ENCODE peak calls at places on chromosomes 16 and 17, in six cellular contexts. One of them, this sample, is unnamed.

GRCh38 chr16:57998484-57998883 is 2.0 kb downstream of the ZNF319 start:
- DNase-seq in endodermal cell: peak
- DNase-seq in transverse colon: peak
- DNase-seq in AG04449: no peak
- DNase-seq in K562: peak
- DNase-seq in thoracic aorta: no peak
- DNase-seq in this sample: no peak

GRCh38 chr17:62808576-62808970 is 459 bp upstream of the MARCHF10 start:
- DNase-seq in thoracic aorta: no peak
- DNase-seq in transverse colon: no peak
- DNase-seq in AG04449: no peak
- DNase-seq in endodermal cell: no peak
- DNase-seq in K562: no peak
- DNase-seq in this sample: no peak

GRCh38 chr16:19822534-19822933 is 62.1 kb downstream of the GPRC5B start:
- DNase-seq in transverse colon: no peak
- DNase-seq in K562: no peak
- DNase-seq in AG04449: peak
- DNase-seq in thoracic aorta: no peak
- DNase-seq in endodermal cell: no peak
- DNase-seq in this sample: no peak

GRCh38 chr17:57120814-57121213 is 35.8 kb downstream of the AKAP1 start:
- DNase-seq in endodermal cell: no peak
- DNase-seq in thoracic aorta: no peak
- DNase-seq in AG04449: no peak
- DNase-seq in transverse colon: no peak
- DNase-seq in K562: no peak
- DNase-seq in this sample: no peak

GRCh38 chr17:76452102-76452645 is 778 bp downstream of the UBE2O start:
- DNase-seq in endodermal cell: no peak
- DNase-seq in thoracic aorta: no peak
- DNase-seq in AG04449: no peak
- DNase-seq in transverse colon: peak
- DNase-seq in K562: no peak
- DNase-seq in this sample: no peak

GRCh38 chr16:68408428-68408827 is 39.9 kb downstream of the SMPD3 start:
- DNase-seq in endodermal cell: no peak
- DNase-seq in K562: no peak
- DNase-seq in thoracic aorta: no peak
- DNase-seq in transverse colon: no peak
- DNase-seq in AG04449: no peak
- DNase-seq in this sample: no peak

GRCh38 chr17:67322039-67322787 is 44.2 kb downstream of the PSMD12 start:
- DNase-seq in endodermal cell: peak
- DNase-seq in transverse colon: no peak
- DNase-seq in K562: no peak
- DNase-seq in AG04449: no peak
- DNase-seq in thoracic aorta: no peak
- DNase-seq in this sample: no peak

GRCh38 chr17:58006563-58006923 is 503 bp downstream of the SRSF1 start:
- DNase-seq in transverse colon: peak
- DNase-seq in thoracic aorta: peak
- DNase-seq in endodermal cell: peak
- DNase-seq in AG04449: no peak
- DNase-seq in K562: peak
- DNase-seq in this sample: peak

GRCh38 chr17:59651346-59651745 is 31.7 kb downstream of the CLTC start:
- DNase-seq in thoracic aorta: no peak
- DNase-seq in endodermal cell: no peak
- DNase-seq in transverse colon: no peak
- DNase-seq in AG04449: no peak
- DNase-seq in K562: no peak
- DNase-seq in this sample: no peak

DNA sequence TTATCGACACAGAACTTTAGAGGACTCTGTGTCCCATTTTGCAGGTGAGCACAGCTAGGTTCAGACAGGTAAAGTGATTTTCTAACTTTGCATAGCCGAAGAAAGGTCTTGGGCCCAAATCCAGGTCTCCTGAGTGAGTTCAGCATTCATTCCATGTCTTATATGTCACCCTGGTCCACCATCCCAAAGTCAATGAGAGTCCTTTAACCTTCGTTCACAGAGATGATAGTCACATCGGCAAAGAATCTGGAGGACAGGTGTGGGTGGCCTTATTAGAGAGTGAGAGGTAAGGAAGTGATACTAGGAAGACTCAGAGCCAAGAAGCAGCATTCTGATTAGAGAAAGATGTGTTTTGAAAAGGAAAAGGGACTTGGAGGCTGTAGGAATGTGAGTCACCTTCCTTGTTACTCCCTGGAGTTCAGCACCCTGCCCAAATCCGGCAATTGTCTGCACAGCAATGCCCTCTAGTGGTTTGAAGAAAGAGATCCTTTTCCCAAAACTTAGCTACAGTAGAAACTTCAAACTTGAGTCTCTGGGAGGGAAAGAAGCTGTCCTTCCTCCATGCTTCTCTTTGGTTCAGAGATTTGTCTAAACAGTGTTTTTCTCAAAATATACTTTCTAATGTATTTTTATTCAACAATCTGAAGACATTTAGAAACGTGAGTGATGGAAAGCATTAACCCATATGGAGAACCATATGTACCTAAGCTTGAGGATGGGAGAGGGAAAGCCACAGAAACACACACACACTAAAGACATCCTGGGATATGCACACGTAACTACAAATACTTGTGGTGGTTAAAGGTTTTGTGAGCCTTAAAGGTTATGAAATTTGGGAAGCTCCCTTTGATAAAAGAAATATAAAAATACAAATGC is 96.4 kb upstream of the SHISA6 start:
- DNase-seq in thoracic aorta: no peak
- DNase-seq in K562: peak
- DNase-seq in transverse colon: peak
- DNase-seq in AG04449: no peak
- DNase-seq in endodermal cell: peak
- DNase-seq in this sample: no peak
- TF ChIP-seq CTCF in thoracic aorta: peak
- TF ChIP-seq CTCF in K562: peak
- TF ChIP-seq CTCF in transverse colon: peak
- TF ChIP-seq CTCF in AG04449: no peak
- TF ChIP-seq CTCF in endodermal cell: peak
- TF ChIP-seq CTCF in this sample: peak

DNA sequence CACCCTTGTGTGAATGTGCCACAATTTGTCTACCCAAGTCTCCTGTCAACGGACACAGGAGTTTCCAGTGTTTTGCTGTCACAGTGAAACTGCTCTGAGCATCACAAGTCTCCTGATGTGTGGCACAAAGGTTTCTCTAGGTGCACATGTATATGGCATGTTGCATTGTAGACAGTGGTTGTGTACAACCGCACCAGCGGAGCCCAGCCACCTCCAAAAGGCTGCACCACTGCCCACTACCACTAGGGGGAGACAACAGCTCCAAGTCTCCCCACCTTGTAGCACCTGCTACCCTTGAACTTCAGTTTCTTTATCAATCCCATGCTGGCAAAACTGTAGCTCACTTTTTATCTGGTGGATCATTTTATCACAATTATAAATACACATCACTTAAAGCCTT is 95.5 kb upstream of the ZNF469 start:
- DNase-seq in transverse colon: no peak
- DNase-seq in thoracic aorta: no peak
- DNase-seq in endodermal cell: peak
- DNase-seq in AG04449: no peak
- DNase-seq in K562: peak
- DNase-seq in this sample: no peak
- TF ChIP-seq CTCF in transverse colon: peak
- TF ChIP-seq CTCF in thoracic aorta: no peak
- TF ChIP-seq CTCF in endodermal cell: peak
- TF ChIP-seq CTCF in AG04449: peak
- TF ChIP-seq CTCF in K562: peak
- TF ChIP-seq CTCF in this sample: peak

DNA sequence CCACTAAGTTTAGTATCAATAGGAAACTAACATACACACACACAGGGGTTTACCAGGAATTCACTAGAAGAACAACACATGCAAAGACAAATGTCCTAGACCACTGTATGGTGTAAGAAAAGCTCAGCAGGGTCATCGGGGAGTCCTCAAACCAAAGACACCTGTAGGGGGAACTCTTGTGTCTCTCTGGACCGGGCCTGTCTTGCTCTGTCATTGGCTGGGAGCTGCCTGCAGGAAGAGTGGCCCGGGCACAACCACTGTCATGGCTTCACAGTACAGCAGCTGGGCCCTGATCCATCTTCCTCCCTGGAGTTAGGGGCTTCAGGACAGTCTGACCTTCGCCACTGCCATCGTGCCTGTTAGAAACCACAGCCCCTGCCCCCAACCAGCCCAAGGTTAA is 263.6 kb upstream of the DYNLRB2 start:
- DNase-seq in thoracic aorta: no peak
- DNase-seq in endodermal cell: peak
- DNase-seq in transverse colon: no peak
- DNase-seq in AG04449: no peak
- DNase-seq in K562: peak
- DNase-seq in this sample: no peak
- TF ChIP-seq CTCF in thoracic aorta: no peak
- TF ChIP-seq CTCF in endodermal cell: peak
- TF ChIP-seq CTCF in transverse colon: no peak
- TF ChIP-seq CTCF in AG04449: no peak
- TF ChIP-seq CTCF in K562: no peak
- TF ChIP-seq CTCF in this sample: no peak

GRCh38 chr17:81428521-81428920 is 33.3 kb downstream of the BAHCC1 start:
- DNase-seq in thoracic aorta: no peak
- DNase-seq in endodermal cell: no peak
- DNase-seq in K562: no peak
- DNase-seq in AG04449: no peak
- DNase-seq in transverse colon: no peak
- DNase-seq in this sample: no peak

GRCh38 chr17:81429813-81430510 is 34.7 kb downstream of the BAHCC1 start:
- DNase-seq in endodermal cell: peak
- DNase-seq in AG04449: no peak
- DNase-seq in K562: no peak
- DNase-seq in transverse colon: no peak
- DNase-seq in thoracic aorta: no peak
- DNase-seq in this sample: peak

GRCh38 chr17:81428121-81428515 is 32.9 kb downstream of the BAHCC1 start:
- DNase-seq in thoracic aorta: peak
- DNase-seq in transverse colon: peak
- DNase-seq in K562: no peak
- DNase-seq in AG04449: no peak
- DNase-seq in endodermal cell: no peak
- DNase-seq in this sample: no peak

GRCh38 chr17:81428945-81429344 is 33.7 kb downstream of the BAHCC1 start:
- DNase-seq in K562: no peak
- DNase-seq in thoracic aorta: no peak
- DNase-seq in AG04449: no peak
- DNase-seq in transverse colon: no peak
- DNase-seq in endodermal cell: no peak
- DNase-seq in this sample: no peak

DNA sequence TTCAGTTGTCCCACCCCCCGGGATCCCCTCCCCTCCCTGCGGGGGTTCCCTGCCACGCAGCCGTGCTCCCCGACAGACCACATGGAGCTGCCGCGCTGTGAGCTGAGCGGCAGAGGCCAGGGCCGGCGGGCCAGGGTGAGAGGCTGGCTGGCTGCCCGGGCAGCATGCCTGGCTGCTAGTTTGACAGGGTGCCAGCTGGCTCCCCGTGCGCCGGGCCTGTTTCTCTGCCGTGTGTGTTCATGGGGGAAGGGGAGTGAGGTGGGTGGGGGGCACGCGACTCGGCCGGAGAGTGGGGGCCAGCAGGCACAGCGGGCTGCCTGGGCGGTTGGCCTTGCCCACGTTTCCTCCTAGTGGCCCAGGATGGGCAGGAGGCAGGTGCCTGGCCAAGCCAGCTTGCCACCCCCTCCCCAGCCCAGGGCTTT is 34.1 kb downstream of the BAHCC1 start:
- DNase-seq in K562: no peak
- DNase-seq in AG04449: no peak
- DNase-seq in transverse colon: peak
- DNase-seq in endodermal cell: no peak
- DNase-seq in thoracic aorta: no peak
- DNase-seq in this sample: peak
- TF ChIP-seq CTCF in K562: no peak
- TF ChIP-seq CTCF in AG04449: no peak
- TF ChIP-seq CTCF in transverse colon: no peak
- TF ChIP-seq CTCF in endodermal cell: no peak
- TF ChIP-seq CTCF in thoracic aorta: no peak
- TF ChIP-seq CTCF in this sample: no peak

This sample was measured in osteocyte.